ENCODE peak calls at places on chromosomes 3 and 15, in five cellular contexts. B is B cell, Y is astrocyte, O is substantia nigra, I is stromal cell of bone marrow. Z is an unnamed sample.

GRCh38 chr3:14459384-14459783 is 57.0 kb downstream of the SLC6A6 start:
- DNase-seq in Y (no peak), I (no peak), B (no peak), O (no peak), Z (no peak)

GRCh38 chr3:22922317-22922716 is 280.8 kb upstream of the UBE2E2 start:
- DNase-seq in I (no peak), B (no peak), Y (no peak), O (no peak), Z (no peak)

GRCh38 chr3:126197854-126198584 is 17.6 kb upstream of the ALDH1L1 start:
- DNase-seq in I (peak), B (no peak), Y (peak), O (peak), Z (peak)

GRCh38 chr3:55557549-55557948 is 70.4 kb upstream of the WNT5A start:
- DNase-seq in B (no peak), O (no peak), Y (no peak), I (no peak), Z (no peak)

GRCh38 chr3:188926141-188926540 is 245.6 kb upstream of the TPRG1 start:
- DNase-seq in O (no peak), Y (peak), B (no peak), I (no peak), Z (no peak)

GRCh38 chr3:100370751-100371150 is 30.1 kb downstream of the TOMM70 start:
- DNase-seq in O (no peak), I (no peak), B (no peak), Y (no peak), Z (no peak)

GRCh38 chr15:66789029-66790025 is 87.3 kb downstream of the SMAD6 start:
- DNase-seq in I (peak), O (no peak), B (no peak), Y (peak), Z (no peak)

GRCh38 chr3:127775398-127776109 is 46.8 kb downstream of the MGLL start:
- DNase-seq in Y (peak), O (no peak), I (peak), B (no peak), Z (peak)

GRCh38 chr3:140296796-140297352 is 361.9 kb downstream of the CLSTN2 start:
- DNase-seq in B (no peak), I (peak), Y (peak), O (no peak), Z (no peak)

GRCh38 chr3:166060789-166061479 is 223.7 kb upstream of the BCHE start:
- DNase-seq in B (no peak), I (no peak), Y (no peak), O (no peak), Z (no peak)

GRCh38 chr3:46006243-46006642 is 10.6 kb upstream of the FYCO1 start:
- DNase-seq in B (no peak), Y (no peak), O (no peak), I (no peak), Z (no peak)

GRCh38 chr3:101964861-101965260 is 115.5 kb downstream of the NFKBIZ start:
- DNase-seq in I (no peak), O (no peak), Y (peak), B (no peak), Z (no peak)

GRCh38 chr15:61818801-61819200 is 241.4 kb downstream of the VPS13C start:
- DNase-seq in Y (no peak), B (peak), O (no peak), I (no peak), Z (no peak)